ENCODE peak calls at places on chromosome 1, in seven cellular contexts. One of them, this sample, is unnamed.

GRCh38 chr1:66695121-66695520 is 57.1 kb upstream of the DYNLT5 start:
- DNase-seq in EH: no peak
- DNase-seq in astrocyte of the spinal cord: no peak
- DNase-seq in activated CD8-positive, alpha-beta memory T cell treated with anti-CD3 and anti-CD28 coated beads for 4 hours: no peak
- DNase-seq in T-helper 17 cell: no peak
- DNase-seq in frontal cortex: no peak
- DNase-seq in Daoy: no peak
- DNase-seq in this sample: no peak

GRCh38 chr1:58755468-58755872 is 28.4 kb downstream of the JUN start:
- DNase-seq in EH: peak
- DNase-seq in astrocyte of the spinal cord: peak
- DNase-seq in activated CD8-positive, alpha-beta memory T cell treated with anti-CD3 and anti-CD28 coated beads for 4 hours: no peak
- DNase-seq in T-helper 17 cell: no peak
- DNase-seq in frontal cortex: no peak
- DNase-seq in Daoy: peak
- DNase-seq in this sample: peak

GRCh38 chr1:219876798-219877209 is 51.6 kb downstream of the SLC30A10 start:
- DNase-seq in EH: no peak
- DNase-seq in astrocyte of the spinal cord: peak
- DNase-seq in activated CD8-positive, alpha-beta memory T cell treated with anti-CD3 and anti-CD28 coated beads for 4 hours: no peak
- DNase-seq in T-helper 17 cell: no peak
- DNase-seq in frontal cortex: no peak
- DNase-seq in Daoy: peak
- DNase-seq in this sample: peak

GRCh38 chr1:3030663-3031381 is 9.6 kb downstream of the ACTRT2 start:
- DNase-seq in EH: no peak
- DNase-seq in astrocyte of the spinal cord: no peak
- DNase-seq in activated CD8-positive, alpha-beta memory T cell treated with anti-CD3 and anti-CD28 coated beads for 4 hours: no peak
- DNase-seq in T-helper 17 cell: no peak
- DNase-seq in frontal cortex: peak
- DNase-seq in Daoy: no peak
- DNase-seq in this sample: no peak

GRCh38 chr1:5338466-5338865 is 653.8 kb downstream of the NPHP4 start:
- DNase-seq in EH: no peak
- DNase-seq in astrocyte of the spinal cord: no peak
- DNase-seq in activated CD8-positive, alpha-beta memory T cell treated with anti-CD3 and anti-CD28 coated beads for 4 hours: no peak
- DNase-seq in T-helper 17 cell: no peak
- DNase-seq in frontal cortex: peak
- DNase-seq in Daoy: no peak
- DNase-seq in this sample: no peak

GRCh38 chr1:45864124-45864721 is 60.8 kb downstream of the MAST2 start:
- DNase-seq in EH: peak
- DNase-seq in astrocyte of the spinal cord: peak
- DNase-seq in activated CD8-positive, alpha-beta memory T cell treated with anti-CD3 and anti-CD28 coated beads for 4 hours: no peak
- DNase-seq in T-helper 17 cell: no peak
- DNase-seq in frontal cortex: no peak
- DNase-seq in Daoy: no peak
- DNase-seq in this sample: no peak

GRCh38 chr1:43868741-43869067 is 64.9 kb upstream of the ARTN start:
- DNase-seq in EH: peak
- DNase-seq in astrocyte of the spinal cord: peak
- DNase-seq in activated CD8-positive, alpha-beta memory T cell treated with anti-CD3 and anti-CD28 coated beads for 4 hours: no peak
- DNase-seq in T-helper 17 cell: no peak
- DNase-seq in frontal cortex: no peak
- DNase-seq in Daoy: no peak
- DNase-seq in this sample: peak

GRCh38 chr1:17768651-17769241 is 13.6 kb downstream of the ACTL8 start:
- DNase-seq in EH: peak
- DNase-seq in astrocyte of the spinal cord: peak
- DNase-seq in activated CD8-positive, alpha-beta memory T cell treated with anti-CD3 and anti-CD28 coated beads for 4 hours: no peak
- DNase-seq in T-helper 17 cell: no peak
- DNase-seq in frontal cortex: no peak
- DNase-seq in Daoy: peak
- DNase-seq in this sample: peak

GRCh38 chr1:30321216-30321910 is 402.0 kb downstream of the MATN1 start:
- DNase-seq in EH: no peak
- DNase-seq in astrocyte of the spinal cord: no peak
- DNase-seq in activated CD8-positive, alpha-beta memory T cell treated with anti-CD3 and anti-CD28 coated beads for 4 hours: no peak
- DNase-seq in T-helper 17 cell: no peak
- DNase-seq in frontal cortex: no peak
- DNase-seq in Daoy: no peak
- DNase-seq in this sample: no peak

GRCh38 chr1:193211539-193211938 is 25.1 kb upstream of the B3GALT2 start:
- DNase-seq in EH: peak
- DNase-seq in astrocyte of the spinal cord: peak
- DNase-seq in activated CD8-positive, alpha-beta memory T cell treated with anti-CD3 and anti-CD28 coated beads for 4 hours: no peak
- DNase-seq in T-helper 17 cell: no peak
- DNase-seq in frontal cortex: no peak
- DNase-seq in Daoy: peak
- DNase-seq in this sample: peak

GRCh38 chr1:38699330-38700076 is 160.1 kb downstream of the RRAGC start:
- DNase-seq in EH: no peak
- DNase-seq in astrocyte of the spinal cord: no peak
- DNase-seq in activated CD8-positive, alpha-beta memory T cell treated with anti-CD3 and anti-CD28 coated beads for 4 hours: no peak
- DNase-seq in T-helper 17 cell: no peak
- DNase-seq in frontal cortex: no peak
- DNase-seq in Daoy: no peak
- DNase-seq in this sample: no peak

GRCh38 chr1:204673909-204674701 is 11.4 kb downstream of the LRRN2 start:
- DNase-seq in EH: no peak
- DNase-seq in astrocyte of the spinal cord: no peak
- DNase-seq in activated CD8-positive, alpha-beta memory T cell treated with anti-CD3 and anti-CD28 coated beads for 4 hours: no peak
- DNase-seq in T-helper 17 cell: no peak
- DNase-seq in frontal cortex: no peak
- DNase-seq in Daoy: no peak
- DNase-seq in this sample: no peak

GRCh38 chr1:52623812-52624211 is 9.2 kb upstream of the SHISAL2A start:
- DNase-seq in EH: no peak
- DNase-seq in astrocyte of the spinal cord: no peak
- DNase-seq in activated CD8-positive, alpha-beta memory T cell treated with anti-CD3 and anti-CD28 coated beads for 4 hours: no peak
- DNase-seq in T-helper 17 cell: no peak
- DNase-seq in frontal cortex: no peak
- DNase-seq in Daoy: no peak
- DNase-seq in this sample: no peak

GRCh38 chr1:208086116-208086515 is 158.1 kb downstream of the PLXNA2 start:
- DNase-seq in EH: peak
- DNase-seq in astrocyte of the spinal cord: peak
- DNase-seq in activated CD8-positive, alpha-beta memory T cell treated with anti-CD3 and anti-CD28 coated beads for 4 hours: no peak
- DNase-seq in T-helper 17 cell: no peak
- DNase-seq in frontal cortex: no peak
- DNase-seq in Daoy: no peak
- DNase-seq in this sample: peak

GRCh38 chr1:110787328-110788071 is 85.4 kb upstream of the CD53 start:
- DNase-seq in EH: no peak
- DNase-seq in astrocyte of the spinal cord: no peak
- DNase-seq in activated CD8-positive, alpha-beta memory T cell treated with anti-CD3 and anti-CD28 coated beads for 4 hours: no peak
- DNase-seq in T-helper 17 cell: peak
- DNase-seq in frontal cortex: no peak
- DNase-seq in Daoy: no peak
- DNase-seq in this sample: no peak

GRCh38 chr1:19232526-19232851 is 18.8 kb downstream of the EMC1 start:
- DNase-seq in EH: peak
- DNase-seq in astrocyte of the spinal cord: peak
- DNase-seq in activated CD8-positive, alpha-beta memory T cell treated with anti-CD3 and anti-CD28 coated beads for 4 hours: no peak
- DNase-seq in T-helper 17 cell: no peak
- DNase-seq in frontal cortex: no peak
- DNase-seq in Daoy: no peak
- DNase-seq in this sample: peak

GRCh38 chr1:210302501-210302900 is 26.2 kb upstream of the HHAT start:
- DNase-seq in EH: no peak
- DNase-seq in astrocyte of the spinal cord: no peak
- DNase-seq in activated CD8-positive, alpha-beta memory T cell treated with anti-CD3 and anti-CD28 coated beads for 4 hours: no peak
- DNase-seq in T-helper 17 cell: no peak
- DNase-seq in frontal cortex: no peak
- DNase-seq in Daoy: no peak
- DNase-seq in this sample: peak

GRCh38 chr1:117544509-117545109 is 61.2 kb upstream of the TENT5C start:
- DNase-seq in EH: no peak
- DNase-seq in astrocyte of the spinal cord: no peak
- DNase-seq in activated CD8-positive, alpha-beta memory T cell treated with anti-CD3 and anti-CD28 coated beads for 4 hours: no peak
- DNase-seq in T-helper 17 cell: no peak
- DNase-seq in frontal cortex: no peak
- DNase-seq in Daoy: no peak
- DNase-seq in this sample: no peak

GRCh38 chr1:209823143-209824041 is 4.4 kb upstream of the UTP25 start:
- DNase-seq in EH: peak
- DNase-seq in astrocyte of the spinal cord: peak
- DNase-seq in activated CD8-positive, alpha-beta memory T cell treated with anti-CD3 and anti-CD28 coated beads for 4 hours: no peak
- DNase-seq in T-helper 17 cell: no peak
- DNase-seq in frontal cortex: no peak
- DNase-seq in Daoy: peak
- DNase-seq in this sample: no peak

GRCh38 chr1:161068306-161069200 is 1.1 kb downstream of the ARHGAP30 start:
- DNase-seq in EH: peak
- DNase-seq in astrocyte of the spinal cord: no peak
- DNase-seq in activated CD8-positive, alpha-beta memory T cell treated with anti-CD3 and anti-CD28 coated beads for 4 hours: peak
- DNase-seq in T-helper 17 cell: peak
- DNase-seq in frontal cortex: no peak
- DNase-seq in Daoy: no peak
- DNase-seq in this sample: no peak

GRCh38 chr1:150262388-150263320 is 5.1 kb downstream of the CA14 start:
- DNase-seq in EH: no peak
- DNase-seq in astrocyte of the spinal cord: no peak
- DNase-seq in activated CD8-positive, alpha-beta memory T cell treated with anti-CD3 and anti-CD28 coated beads for 4 hours: no peak
- DNase-seq in T-helper 17 cell: no peak
- DNase-seq in frontal cortex: no peak
- DNase-seq in Daoy: no peak
- DNase-seq in this sample: no peak

GRCh38 chr1:22143065-22143514 is at the start of gene WNT4:
- DNase-seq in EH: peak
- DNase-seq in astrocyte of the spinal cord: no peak
- DNase-seq in activated CD8-positive, alpha-beta memory T cell treated with anti-CD3 and anti-CD28 coated beads for 4 hours: no peak
- DNase-seq in T-helper 17 cell: peak
- DNase-seq in frontal cortex: peak
- DNase-seq in Daoy: peak
- DNase-seq in this sample: peak

GRCh38 chr1:225919906-225920305 is 4.1 kb downstream of the PYCR2 start:
- DNase-seq in EH: peak
- DNase-seq in astrocyte of the spinal cord: peak
- DNase-seq in activated CD8-positive, alpha-beta memory T cell treated with anti-CD3 and anti-CD28 coated beads for 4 hours: no peak
- DNase-seq in T-helper 17 cell: no peak
- DNase-seq in frontal cortex: peak
- DNase-seq in Daoy: peak
- DNase-seq in this sample: peak

GRCh38 chr1:207058878-207059867 is 6.1 kb downstream of the PFKFB2 start:
- DNase-seq in EH: no peak
- DNase-seq in astrocyte of the spinal cord: no peak
- DNase-seq in activated CD8-positive, alpha-beta memory T cell treated with anti-CD3 and anti-CD28 coated beads for 4 hours: no peak
- DNase-seq in T-helper 17 cell: no peak
- DNase-seq in frontal cortex: no peak
- DNase-seq in Daoy: no peak
- DNase-seq in this sample: no peak

GRCh38 chr1:233188061-233188460 is 107.5 kb downstream of the PCNX2 start:
- DNase-seq in EH: no peak
- DNase-seq in astrocyte of the spinal cord: no peak
- DNase-seq in activated CD8-positive, alpha-beta memory T cell treated with anti-CD3 and anti-CD28 coated beads for 4 hours: no peak
- DNase-seq in T-helper 17 cell: no peak
- DNase-seq in frontal cortex: no peak
- DNase-seq in Daoy: no peak
- DNase-seq in this sample: no peak

GRCh38 chr1:206143537-206144155 is 26.5 kb upstream of the AVPR1B start:
- DNase-seq in EH: no peak
- DNase-seq in astrocyte of the spinal cord: no peak
- DNase-seq in activated CD8-positive, alpha-beta memory T cell treated with anti-CD3 and anti-CD28 coated beads for 4 hours: no peak
- DNase-seq in T-helper 17 cell: no peak
- DNase-seq in frontal cortex: no peak
- DNase-seq in Daoy: no peak
- DNase-seq in this sample: no peak

GRCh38 chr1:152479792-152480595 is 30.6 kb upstream of the LCE5A start:
- DNase-seq in EH: peak
- DNase-seq in astrocyte of the spinal cord: no peak
- DNase-seq in activated CD8-positive, alpha-beta memory T cell treated with anti-CD3 and anti-CD28 coated beads for 4 hours: peak
- DNase-seq in T-helper 17 cell: peak
- DNase-seq in frontal cortex: no peak
- DNase-seq in Daoy: peak
- DNase-seq in this sample: peak

GRCh38 chr1:41093826-41094225 is 72.3 kb upstream of the SLFNL1 start:
- DNase-seq in EH: peak
- DNase-seq in astrocyte of the spinal cord: no peak
- DNase-seq in activated CD8-positive, alpha-beta memory T cell treated with anti-CD3 and anti-CD28 coated beads for 4 hours: no peak
- DNase-seq in T-helper 17 cell: no peak
- DNase-seq in frontal cortex: no peak
- DNase-seq in Daoy: no peak
- DNase-seq in this sample: no peak

GRCh38 chr1:43893020-43893419 is 40.6 kb upstream of the ARTN start:
- DNase-seq in EH: peak
- DNase-seq in astrocyte of the spinal cord: no peak
- DNase-seq in activated CD8-positive, alpha-beta memory T cell treated with anti-CD3 and anti-CD28 coated beads for 4 hours: no peak
- DNase-seq in T-helper 17 cell: no peak
- DNase-seq in frontal cortex: no peak
- DNase-seq in Daoy: no peak
- DNase-seq in this sample: no peak

GRCh38 chr1:147266381-147266780 is 23.9 kb downstream of the CHD1L start:
- DNase-seq in EH: no peak
- DNase-seq in astrocyte of the spinal cord: no peak
- DNase-seq in activated CD8-positive, alpha-beta memory T cell treated with anti-CD3 and anti-CD28 coated beads for 4 hours: no peak
- DNase-seq in T-helper 17 cell: no peak
- DNase-seq in frontal cortex: no peak
- DNase-seq in Daoy: no peak
- DNase-seq in this sample: no peak

GRCh38 chr1:161816201-161816600 is 50.1 kb downstream of the ATF6 start:
- DNase-seq in EH: peak
- DNase-seq in astrocyte of the spinal cord: peak
- DNase-seq in activated CD8-positive, alpha-beta memory T cell treated with anti-CD3 and anti-CD28 coated beads for 4 hours: no peak
- DNase-seq in T-helper 17 cell: no peak
- DNase-seq in frontal cortex: no peak
- DNase-seq in Daoy: no peak
- DNase-seq in this sample: no peak

GRCh38 chr1:212030936-212031528 is 4.3 kb downstream of the INTS7 start:
- DNase-seq in EH: peak
- DNase-seq in astrocyte of the spinal cord: peak
- DNase-seq in activated CD8-positive, alpha-beta memory T cell treated with anti-CD3 and anti-CD28 coated beads for 4 hours: no peak
- DNase-seq in T-helper 17 cell: no peak
- DNase-seq in frontal cortex: no peak
- DNase-seq in Daoy: peak
- DNase-seq in this sample: peak

GRCh38 chr1:6093061-6093460 is 47.4 kb downstream of the KCNAB2 start:
- DNase-seq in EH: no peak
- DNase-seq in astrocyte of the spinal cord: no peak
- DNase-seq in activated CD8-positive, alpha-beta memory T cell treated with anti-CD3 and anti-CD28 coated beads for 4 hours: no peak
- DNase-seq in T-helper 17 cell: no peak
- DNase-seq in frontal cortex: no peak
- DNase-seq in Daoy: no peak
- DNase-seq in this sample: no peak

GRCh38 chr1:211634461-211634860 is 41.0 kb downstream of the NEK2 start:
- DNase-seq in EH: no peak
- DNase-seq in astrocyte of the spinal cord: no peak
- DNase-seq in activated CD8-positive, alpha-beta memory T cell treated with anti-CD3 and anti-CD28 coated beads for 4 hours: no peak
- DNase-seq in T-helper 17 cell: no peak
- DNase-seq in frontal cortex: no peak
- DNase-seq in Daoy: no peak
- DNase-seq in this sample: no peak

GRCh38 chr1:221337106-221337505 is 404.8 kb downstream of the DUSP10 start:
- DNase-seq in EH: no peak
- DNase-seq in astrocyte of the spinal cord: no peak
- DNase-seq in activated CD8-positive, alpha-beta memory T cell treated with anti-CD3 and anti-CD28 coated beads for 4 hours: no peak
- DNase-seq in T-helper 17 cell: no peak
- DNase-seq in frontal cortex: no peak
- DNase-seq in Daoy: no peak
- DNase-seq in this sample: no peak

GRCh38 chr1:38455829-38456563 is 403.6 kb downstream of the RRAGC start:
- DNase-seq in EH: peak
- DNase-seq in astrocyte of the spinal cord: no peak
- DNase-seq in activated CD8-positive, alpha-beta memory T cell treated with anti-CD3 and anti-CD28 coated beads for 4 hours: no peak
- DNase-seq in T-helper 17 cell: no peak
- DNase-seq in frontal cortex: no peak
- DNase-seq in Daoy: peak
- DNase-seq in this sample: no peak

GRCh38 chr1:221449801-221450470 is 292.0 kb downstream of the DUSP10 start:
- DNase-seq in EH: peak
- DNase-seq in astrocyte of the spinal cord: peak
- DNase-seq in activated CD8-positive, alpha-beta memory T cell treated with anti-CD3 and anti-CD28 coated beads for 4 hours: no peak
- DNase-seq in T-helper 17 cell: no peak
- DNase-seq in frontal cortex: no peak
- DNase-seq in Daoy: peak
- DNase-seq in this sample: peak

GRCh38 chr1:18211764-18212163 is 104.2 kb downstream of the IGSF21 start:
- DNase-seq in EH: no peak
- DNase-seq in astrocyte of the spinal cord: no peak
- DNase-seq in activated CD8-positive, alpha-beta memory T cell treated with anti-CD3 and anti-CD28 coated beads for 4 hours: no peak
- DNase-seq in T-helper 17 cell: no peak
- DNase-seq in frontal cortex: no peak
- DNase-seq in Daoy: no peak
- DNase-seq in this sample: peak

This sample was measured in MG63.